ENCODE peak calls at places on chromosomes 2 and 18, in ten cellular contexts. E is spleen, Z is HepG2, F is heart left ventricle, J is PC-9, K is lung, H is stomach, I is A673, G is psoas muscle, D is Peyer's patch. U is an unnamed sample. For H3K4me1, the result is how much of the 10 kb centered on the place peaks cover.

GRCh38 chr2:134218414-134218813 is 35.5 kb upstream of the MGAT5 start:
- DNase-seq in E (peak), Z (no peak), F (no peak), J (no peak), K (no peak), H (no peak), I (no peak), G (no peak), D (peak), U (no peak)

GRCh38 chr2:6008186-6008585 is 316.0 kb downstream of the SOX11 start:
- DNase-seq in E (no peak), Z (no peak), F (no peak), J (no peak), K (no peak), H (no peak), I (no peak), G (no peak), D (no peak), U (no peak)

GRCh38 chr2:30736461-30737325 is 70.6 kb downstream of the CAPN13 start:
- DNase-seq in E (peak), Z (no peak), F (no peak), J (no peak), K (no peak), H (no peak), I (no peak), G (no peak), D (peak), U (no peak)

GRCh38 chr2:153770359-153770991 is 101.2 kb upstream of the GALNT13 start:
- DNase-seq in E (no peak), Z (no peak), F (no peak), J (no peak), K (no peak), H (no peak), I (peak), G (no peak), D (no peak), U (no peak)

GRCh38 chr2:240294514-240294913 is 140.9 kb upstream of the GPC1 start:
- DNase-seq in E (no peak), Z (no peak), F (no peak), J (no peak), K (no peak), H (no peak), I (no peak), G (no peak), D (no peak), U (no peak)

GRCh38 chr2:226680674-226681073 is 118.9 kb downstream of the IRS1 start:
- DNase-seq in E (no peak), Z (peak), F (no peak), J (no peak), K (no peak), H (no peak), I (no peak), G (no peak), D (no peak), U (no peak)

GRCh38 chr2:160214461-160215055 is 14.5 kb upstream of the ITGB6 start:
- DNase-seq in E (no peak), Z (peak), F (peak), J (peak), K (peak), H (no peak), I (no peak), G (peak), D (no peak), U (no peak)

GRCh38 chr2:169210917-169211316 is 141.6 kb downstream of the DHRS9 start:
- DNase-seq in E (no peak), Z (no peak), F (no peak), J (no peak), K (no peak), H (no peak), I (no peak), G (no peak), D (no peak), U (no peak)

GRCh38 chr2:182870227-182870626 is 3.8 kb upstream of the FRZB start:
- DNase-seq in E (no peak), Z (peak), F (no peak), J (no peak), K (no peak), H (peak), I (peak), G (no peak), D (no peak), U (no peak)

GRCh38 chr2:200469708-200470600 is 39.9 kb downstream of the KCTD18 start:
- DNase-seq in E (no peak), Z (no peak), F (no peak), J (no peak), K (no peak), H (no peak), I (no peak), G (peak), D (no peak), U (no peak)

GRCh38 chr2:136356111-136357033 is 238.4 kb upstream of the CXCR4 start:
- DNase-seq in E (no peak), Z (no peak), F (no peak), J (no peak), K (no peak), H (no peak), I (no peak), G (no peak), D (no peak), U (no peak)

GRCh38 chr2:55090702-55091101 is 40.5 kb upstream of the RTN4 start:
- DNase-seq in E (no peak), Z (no peak), F (no peak), J (no peak), K (no peak), H (no peak), I (no peak), G (no peak), D (no peak), U (no peak)

GRCh38 chr2:184906709-184907108 is 308.4 kb downstream of the ZNF804A start:
- DNase-seq in E (no peak), Z (no peak), F (no peak), J (no peak), K (no peak), H (no peak), I (no peak), G (no peak), D (no peak), U (no peak)

GRCh38 chr2:208657468-208657867 is 250.9 kb downstream of the PTH2R start:
- DNase-seq in E (no peak), Z (no peak), F (no peak), J (no peak), K (no peak), H (no peak), I (peak), G (no peak), D (no peak), U (no peak)

GRCh38 chr2:128612628-128613027 is 294.0 kb upstream of the HS6ST1 start:
- DNase-seq in E (peak), Z (no peak), F (no peak), J (no peak), K (no peak), H (no peak), I (no peak), G (peak), D (no peak), U (no peak)

GRCh38 chr2:197705912-197706838 is 1.0 kb downstream of the MARS2 start:
- DNase-seq in E (peak), Z (peak), F (peak), J (no peak), K (peak), H (no peak), I (peak), G (peak), D (peak), U (no peak)

GRCh38 chr18:53795061-53795460 is 429.4 kb downstream of the MBD2 start:
- DNase-seq in E (no peak), Z (no peak), F (no peak), J (no peak), K (no peak), H (no peak), I (no peak), G (no peak), D (no peak), U (no peak)

GRCh38 chr2:223101340-223102039 is 49.5 kb downstream of the KCNE4 start:
- DNase-seq in E (no peak), Z (peak), F (no peak), J (no peak), K (no peak), H (peak), I (peak), G (no peak), D (no peak), U (no peak)

GRCh38 chr2:240917009-240917683 is 11.0 kb downstream of the CROCC2 start:
- DNase-seq in E (peak), Z (no peak), F (peak), J (no peak), K (no peak), H (no peak), I (no peak), G (peak), D (no peak), U (no peak)

GRCh38 chr2:118065927-118066326 is 22.3 kb upstream of the INSIG2 start:
- DNase-seq in E (no peak), Z (no peak), F (no peak), J (no peak), K (no peak), H (no peak), I (no peak), G (no peak), D (no peak), U (no peak)

GRCh38 chr18:7338846-7339245 is 108.0 kb downstream of the LRRC30 start:
- DNase-seq in E (no peak), Z (no peak), F (no peak), J (no peak), K (no peak), H (no peak), I (no peak), G (no peak), D (no peak), U (no peak)

GRCh38 chr2:200471324-200471848 is 38.5 kb downstream of the KCTD18 start:
- DNase-seq in E (no peak), Z (peak), F (no peak), J (no peak), K (no peak), H (no peak), I (peak), G (no peak), D (no peak), U (no peak)

GRCh38 chr2:80281083-80281482 is 23.5 kb downstream of the LRRTM1 start:
- DNase-seq in E (no peak), Z (no peak), F (peak), J (no peak), K (no peak), H (no peak), I (no peak), G (no peak), D (no peak), U (no peak)

GRCh38 chr2:44620189-44620990 is 258.6 kb downstream of the CAMKMT start:
- DNase-seq in E (no peak), Z (no peak), F (no peak), J (no peak), K (no peak), H (no peak), I (no peak), G (no peak), D (no peak), U (no peak)

GRCh38 chr18:44804033-44804432 is 123.3 kb downstream of the SETBP1 start:
- DNase-seq in E (no peak), Z (no peak), F (no peak), J (no peak), K (no peak), H (no peak), I (no peak), G (no peak), D (no peak), U (no peak)
- H3K4me1 ChIP-seq in E (under half), Z (under half), F (under half), J (under half), K (under half), H (half or more), I (under half), G (half or more), D (under half), U (under half)

DNA sequence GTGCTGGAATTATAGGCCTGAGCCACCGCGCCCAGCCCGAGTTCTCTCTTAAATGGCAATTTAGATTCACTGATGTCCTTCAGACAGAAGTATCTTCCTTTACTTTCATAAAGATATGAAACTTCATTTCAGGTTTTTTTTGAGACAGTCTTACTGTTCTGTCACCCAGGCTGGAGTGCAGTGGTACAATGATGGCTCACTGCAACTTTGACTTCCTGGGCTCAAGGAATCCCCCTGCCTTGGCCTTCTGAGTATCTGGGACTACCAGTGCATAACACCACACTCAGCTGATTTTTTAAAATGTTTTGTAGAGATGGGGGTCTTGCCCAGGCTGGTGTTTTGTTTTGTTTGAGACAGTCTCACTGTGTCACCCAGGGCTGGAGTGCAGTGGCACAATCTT is 13.2 kb downstream of the ITGB1BP1 start:
- DNase-seq in E (no peak), Z (no peak), F (no peak), J (no peak), K (no peak), H (no peak), I (no peak), G (no peak), D (no peak), U (no peak)
- H3K27ac ChIP-seq in E (no peak), Z (no peak), F (no peak), J (no peak), K (no peak), H (no peak), I (no peak), G (no peak), D (no peak), U (no peak)

GRCh38 chr2:232632229-232632903 is 1.0 kb upstream of the EFHD1 start:
- DNase-seq in E (no peak), Z (no peak), F (peak), J (no peak), K (no peak), H (no peak), I (no peak), G (peak), D (no peak), U (no peak)

GRCh38 chr2:232633413-232634318 is at the start of gene EFHD1:
- DNase-seq in E (peak), Z (no peak), F (peak), J (peak), K (peak), H (peak), I (peak), G (peak), D (peak), U (peak)

GRCh38 chr2:232635820-232636219 is 2.4 kb downstream of the EFHD1 start:
- DNase-seq in E (no peak), Z (no peak), F (no peak), J (no peak), K (no peak), H (no peak), I (no peak), G (no peak), D (no peak), U (no peak)

GRCh38 chr2:232632904-232633412 is 446 bp upstream of the EFHD1 start:
- DNase-seq in E (peak), Z (no peak), F (peak), J (no peak), K (no peak), H (no peak), I (peak), G (peak), D (peak), U (no peak)

DNA sequence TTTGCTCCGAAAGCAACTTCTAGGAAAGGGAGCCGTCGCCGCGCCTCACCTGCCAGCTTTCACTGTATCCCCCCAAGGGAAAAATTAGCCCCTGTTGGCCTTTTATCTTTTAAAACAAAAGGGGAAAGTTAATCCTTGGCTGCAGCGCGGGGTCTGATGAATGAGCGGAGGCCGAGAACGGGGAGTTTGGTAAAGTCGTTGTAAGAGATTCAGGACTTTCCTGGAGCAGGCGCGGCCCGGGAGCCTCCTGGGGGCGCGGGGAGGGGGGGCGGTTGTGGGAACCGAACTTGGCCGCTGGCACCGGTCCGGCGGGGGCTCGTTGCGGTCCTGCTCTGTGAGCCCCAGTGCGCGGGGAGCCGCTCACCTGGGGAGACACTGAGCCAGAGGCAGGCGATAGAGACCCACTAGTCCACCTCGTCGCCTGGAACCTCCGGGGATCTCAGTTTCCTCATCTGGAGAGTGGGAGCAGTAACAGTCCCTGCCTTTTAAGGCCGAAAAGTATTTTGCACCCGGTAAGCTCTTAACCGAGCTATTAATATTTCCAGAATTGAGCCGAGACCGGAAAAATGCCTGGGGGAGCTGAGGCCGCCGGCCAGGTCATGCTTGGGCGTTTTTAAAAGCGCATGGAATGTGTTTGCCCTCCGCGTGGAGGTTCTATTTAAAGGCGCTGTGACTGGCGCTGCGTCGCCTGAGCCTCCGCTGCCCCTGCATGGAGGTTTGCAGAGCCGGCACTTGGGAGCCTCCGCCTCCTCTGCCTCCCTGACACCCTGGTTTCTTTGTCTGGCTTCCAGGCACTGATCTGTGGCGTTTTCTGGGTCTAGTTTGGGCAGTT is 1.1 kb downstream of the EFHD1 start:
- DNase-seq in E (no peak), Z (no peak), F (peak), J (no peak), K (no peak), H (no peak), I (no peak), G (peak), D (no peak), U (no peak)
- H3K4me3 ChIP-seq in E (peak), Z (peak), F (peak), J (peak), K (peak), H (peak), I (peak), G (peak), D (peak), U (no peak)

DNA sequence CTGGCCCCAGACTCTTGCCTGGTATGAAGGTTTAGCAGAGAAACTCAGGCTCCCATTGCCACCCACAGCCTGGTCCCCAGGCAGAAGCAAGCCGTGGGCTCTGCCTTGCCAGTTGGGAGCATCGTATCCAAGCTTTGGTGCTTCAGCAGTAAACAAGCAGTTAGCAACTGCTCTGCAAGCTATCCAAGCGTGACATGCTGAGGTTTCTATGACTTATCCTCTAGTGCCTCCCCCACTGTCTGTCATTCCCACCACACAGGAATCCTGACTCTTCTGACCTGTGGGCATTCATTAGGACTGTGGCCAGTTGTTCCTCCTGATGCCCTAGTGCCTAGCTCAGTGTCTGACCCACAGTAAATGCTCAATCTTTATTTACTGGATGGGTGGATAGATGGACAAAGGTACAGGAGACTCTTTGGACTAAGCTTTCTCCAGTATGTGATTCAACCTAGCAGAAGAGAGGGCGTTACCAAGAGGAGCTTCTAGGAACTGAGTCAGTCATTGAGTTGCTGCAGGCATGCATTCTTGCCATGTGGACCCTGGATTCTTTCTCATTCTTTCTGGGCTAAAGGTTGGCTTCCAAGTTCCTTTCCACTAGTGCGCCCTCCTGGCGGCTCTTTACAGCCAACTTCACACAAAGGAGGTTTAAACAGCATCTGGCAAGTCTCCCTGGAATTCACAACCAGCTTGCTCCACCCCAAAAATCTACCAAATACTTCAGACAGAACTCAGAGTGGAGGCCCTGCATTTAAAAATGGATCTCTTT is 40.6 kb upstream of the MRPL19 start:
- DNase-seq in E (no peak), Z (peak), F (no peak), J (peak), K (peak), H (no peak), I (peak), G (no peak), D (peak), U (no peak)
- H3K4me1 ChIP-seq in E (under half), Z (half or more), F (under half), J (half or more), K (under half), H (under half), I (under half), G (under half), D (under half), U (under half)

DNA sequence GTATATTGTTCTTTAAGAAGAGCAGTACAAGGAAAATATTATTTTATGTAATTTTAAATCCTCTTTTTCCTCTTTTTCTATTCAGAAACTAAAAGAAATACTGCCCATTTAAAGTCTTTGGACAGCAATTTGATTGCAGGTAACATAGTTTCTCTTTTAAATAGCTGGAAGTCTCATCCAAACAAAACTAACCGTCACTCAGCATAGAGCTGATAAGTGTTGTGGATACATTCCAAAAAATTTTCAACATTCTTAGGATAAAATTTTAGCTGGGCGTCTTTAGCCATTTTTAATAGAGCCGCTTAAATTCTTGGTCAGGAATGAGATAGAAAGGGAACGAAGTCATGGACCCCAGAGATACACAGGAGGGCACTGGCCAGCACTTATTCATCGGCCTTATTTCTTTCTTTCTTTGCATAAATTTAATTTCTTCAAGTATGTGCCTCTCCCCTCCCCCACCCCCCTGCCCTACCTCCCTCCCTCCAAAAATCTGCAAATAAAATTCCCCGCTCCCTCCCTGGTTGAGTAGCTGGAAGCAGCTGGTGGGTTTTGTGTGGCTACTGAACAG is 81.7 kb downstream of the GBX2 start:
- DNase-seq in E (no peak), Z (no peak), F (no peak), J (no peak), K (no peak), H (no peak), I (no peak), G (no peak), D (no peak), U (no peak)
- H3K27ac ChIP-seq in E (no peak), Z (no peak), F (no peak), J (no peak), K (no peak), H (no peak), I (no peak), G (no peak), D (no peak), U (no peak)